ENCODE peak calls at places on chromosome 18, in eight cellular contexts. I is GM13977, D is stomach, N is brain microvascular endothelial cell, Q is endothelial cell, S is right atrium auricular region, T is lower leg skin, U is left ventricle myocardium inferior. X is an unnamed sample.
A peak's percentile ranks its signal among the peaks of the same experiment; 100 is the strongest.

GRCh38 chr18:63897072-63897471 is 9.6 kb downstream of the SERPINB2 start:
- DNase-seq in I (no peak), D (no peak), N (no peak), Q (no peak), S (no peak), T (no peak), U (no peak), X (no peak)

GRCh38 chr18:69897397-69898108 is 50.1 kb downstream of the CD226 start:
- DNase-seq in I (no peak), D (no peak), N (no peak), Q (no peak), S (no peak), T (no peak), U (no peak), X (no peak)

GRCh38 chr18:11146947-11147345 is 2.4 kb downstream of the PIEZO2 start:
- DNase-seq in I (no peak), D (no peak), N (no peak), Q (no peak), S (no peak), T (no peak), U (no peak), X (no peak)

GRCh38 chr18:41354151-41354550 is 600.9 kb upstream of the PIK3C3 start:
- DNase-seq in I (no peak), D (no peak), N (no peak), Q (no peak), S (no peak), T (no peak), U (no peak), X (no peak)

GRCh38 chr18:48137354-48138208 is 207.1 kb upstream of the SMAD2 start:
- DNase-seq in I (no peak), D (peak; percentile 69), N (no peak), Q (no peak), S (no peak), T (no peak), U (no peak), X (no peak)

GRCh38 chr18:27991391-27991790 is 185.5 kb downstream of the CDH2 start:
- DNase-seq in I (no peak), D (no peak), N (peak; percentile 34), Q (no peak), S (no peak), T (no peak), U (no peak), X (no peak)

GRCh38 chr18:75157851-75158250 is 51.1 kb downstream of the PTGR3 start:
- DNase-seq in I (no peak), D (no peak), N (no peak), Q (no peak), S (peak; percentile 44), T (no peak), U (no peak), X (no peak)

GRCh38 chr18:47748093-47748796 is 182.2 kb downstream of the SMAD2 start:
- DNase-seq in I (no peak), D (peak; percentile 24), N (no peak), Q (no peak), S (peak; percentile 34), T (peak; percentile 82), U (no peak), X (no peak)

GRCh38 chr18:7174359-7175107 is 56.4 kb upstream of the LRRC30 start:
- DNase-seq in I (no peak), D (no peak), N (no peak), Q (peak; percentile 23), S (no peak), T (no peak), U (no peak), X (no peak)

GRCh38 chr18:32530947-32531651 is 60.4 kb upstream of the GAREM1 start:
- DNase-seq in I (peak; percentile 41), D (no peak), N (no peak), Q (no peak), S (no peak), T (no peak), U (no peak), X (no peak)

GRCh38 chr18:67010916-67011315 is 407.0 kb upstream of the CDH19 start:
- DNase-seq in I (no peak), D (no peak), N (no peak), Q (no peak), S (no peak), T (no peak), U (no peak), X (no peak)

GRCh38 chr18:55778731-55779460 is 190.9 kb upstream of the TCF4 start:
- DNase-seq in I (peak; percentile 22), D (no peak), N (no peak), Q (no peak), S (no peak), T (no peak), U (no peak), X (no peak)

GRCh38 chr18:37222383-37223378 is 342.9 kb downstream of the CELF4 start:
- DNase-seq in I (no peak), D (no peak), N (no peak), Q (no peak), S (no peak), T (no peak), U (no peak), X (no peak)

GRCh38 chr18:48743046-48743445 is 204.2 kb downstream of the CTIF start:
- DNase-seq in I (no peak), D (no peak), N (no peak), Q (no peak), S (peak; percentile 86), T (peak; percentile 92), U (peak; percentile 55), X (no peak)

GRCh38 chr18:65752625-65753325 is 2.0 kb downstream of the CDH7 start:
- DNase-seq in I (no peak), D (no peak), N (no peak), Q (no peak), S (no peak), T (no peak), U (no peak), X (no peak)

GRCh38 chr18:31512203-31512764 is 14.3 kb downstream of the DSG2 start:
- DNase-seq in I (no peak), D (peak; percentile 32), N (peak; percentile 90), Q (no peak), S (no peak), T (no peak), U (no peak), X (no peak)

GRCh38 chr18:31510319-31510718 is 12.3 kb downstream of the DSG2 start:
- DNase-seq in I (no peak), D (no peak), N (no peak), Q (no peak), S (no peak), T (no peak), U (no peak), X (no peak)

GRCh38 chr18:31513189-31513907 is 15.4 kb downstream of the DSG2 start:
- DNase-seq in I (no peak), D (no peak), N (peak; percentile 73), Q (no peak), S (no peak), T (no peak), U (no peak), X (no peak)

GRCh38 chr18:31509571-31509970 is 11.6 kb downstream of the DSG2 start:
- DNase-seq in I (no peak), D (no peak), N (no peak), Q (no peak), S (no peak), T (no peak), U (no peak), X (no peak)

DNA sequence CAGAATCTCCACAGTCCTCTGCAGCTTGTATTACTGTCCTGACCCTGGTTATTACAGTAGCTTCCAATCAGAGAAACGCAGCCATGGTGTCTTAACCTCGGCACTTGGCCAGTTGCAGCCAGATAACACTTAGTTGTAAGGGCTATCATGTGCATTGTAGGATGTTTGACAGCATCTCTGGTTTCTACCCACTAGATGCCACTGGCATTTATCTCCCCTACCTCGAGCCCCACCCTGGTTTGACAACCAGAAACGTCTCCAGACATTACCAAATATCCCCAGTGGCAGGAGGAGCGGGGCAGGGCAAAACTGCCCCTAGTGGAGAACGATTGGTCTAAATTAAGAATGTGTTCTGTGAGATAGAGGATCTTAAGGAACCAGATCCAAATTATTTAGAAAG is 13.1 kb downstream of the DSG2 start:
- DNase-seq in I (no peak), D (no peak), N (no peak), Q (no peak), S (no peak), T (no peak), U (no peak), X (no peak)
- TF ChIP-seq CTCF in I (peak; percentile 22), D (no peak), N (peak; percentile 34), Q (peak; percentile 27), S (peak; percentile 40), T (no peak), U (peak; percentile 35), X (no peak)

DNA sequence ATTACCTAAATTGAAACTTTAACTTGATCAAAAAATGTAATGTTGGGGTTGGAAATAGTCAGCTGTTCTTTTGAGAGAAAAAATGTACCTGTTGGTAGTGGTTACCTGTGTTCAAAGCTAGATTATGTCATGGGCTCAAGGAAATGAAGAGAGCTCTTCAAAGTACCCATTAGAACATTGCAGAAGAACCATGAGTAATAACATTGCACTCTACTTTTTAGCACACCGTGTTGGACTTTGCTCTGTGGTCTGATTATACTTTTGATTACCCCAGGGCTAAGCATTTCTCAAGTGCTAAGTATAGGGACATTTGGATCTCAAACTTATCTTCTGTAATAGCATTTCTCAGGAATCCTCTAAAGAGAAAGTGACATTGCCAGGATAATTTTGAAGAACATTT is 1122.8 kb upstream of the CELF4 start:
- DNase-seq in I (no peak), D (no peak), N (no peak), Q (no peak), S (no peak), T (no peak), U (no peak), X (no peak)
- TF ChIP-seq CTCF in I (no peak), D (no peak), N (no peak), Q (no peak), S (no peak), T (no peak), U (no peak), X (no peak)

GRCh38 chr18:59141294-59142068 is 1.8 kb downstream of the SEC11C start:
- DNase-seq in I (peak; percentile 36), D (no peak), N (no peak), Q (no peak), S (no peak), T (no peak), U (no peak), X (no peak)

GRCh38 chr18:59139615-59140286 is at the start of gene SEC11C:
- DNase-seq in I (peak; percentile 91), D (peak; percentile 98), N (peak; percentile 97), Q (peak; percentile 92), S (peak; percentile 97), T (peak; percentile 99), U (peak; percentile 97), X (no peak)

GRCh38 chr18:59139291-59139614 is 431 bp upstream of the SEC11C start:
- DNase-seq in I (peak; percentile 95), D (peak; percentile 91), N (peak; percentile 88), Q (peak; percentile 85), S (peak; percentile 87), T (peak; percentile 96), U (peak; percentile 85), X (peak; percentile 92)

GRCh38 chr18:59142274-59142673 is 2.6 kb downstream of the SEC11C start:
- DNase-seq in I (peak; percentile 61), D (no peak), N (no peak), Q (no peak), S (no peak), T (no peak), U (no peak), X (no peak)

GRCh38 chr18:59140287-59140885 is 702 bp downstream of the SEC11C start:
- DNase-seq in I (no peak), D (peak; percentile 28), N (peak; percentile 30), Q (peak; percentile 29), S (no peak), T (no peak), U (no peak), X (no peak)
- TF ChIP-seq CTCF in I (no peak), D (no peak), N (no peak), Q (no peak), S (no peak), T (no peak), U (no peak), X (no peak)

GRCh38 chr18:68406761-68407160 is 308.1 kb downstream of the TMX3 start:
- DNase-seq in I (no peak), D (no peak), N (no peak), Q (no peak), S (no peak), T (no peak), U (no peak), X (no peak)
- TF ChIP-seq CTCF in I (no peak), D (no peak), N (peak; percentile 56), Q (no peak), S (no peak), T (no peak), U (no peak), X (no peak)

X was measured in natural killer cell.